ENCODE peak calls at places on chromosomes 6 and 20, in nine cellular contexts. U is RWPE2, S is tibial artery, C is sigmoid colon, K is dorsolateral prefrontal cortex, R is adipocyte, L is GM23338, M is fibroblast of lung, F is upper lobe of right lung. X is an unnamed sample.

GRCh38 chr20:63089051-63089907 is 82.5 kb upstream of the BHLHE23 start:
- DNase-seq in L (no peak), U (peak; percentile 78), M (no peak), R (no peak), K (peak; percentile 32), C (peak; percentile 50), F (peak; percentile 55), S (no peak), X (peak; percentile 10)

GRCh38 chr6:70282906-70283461 is 19.9 kb downstream of the COL9A1 start:
- DNase-seq in K (no peak), F (no peak), U (no peak), C (no peak), M (no peak), L (peak; percentile 84), S (no peak), R (no peak), X (no peak)

GRCh38 chr6:159655409-159655988 is 37.5 kb downstream of the SOD2 start:
- DNase-seq in C (no peak), F (no peak), K (no peak), R (no peak), L (peak; percentile 17), U (no peak), S (no peak), M (no peak), X (no peak)

GRCh38 chr6:154086510-154086909 is 47.5 kb downstream of the OPRM1 start:
- DNase-seq in U (no peak), L (no peak), C (no peak), M (no peak), S (no peak), K (no peak), F (no peak), R (no peak), X (no peak)

GRCh38 chr6:141261672-141262060 is 871.1 kb upstream of the GJE1 start:
- DNase-seq in R (no peak), K (no peak), F (no peak), C (no peak), L (no peak), M (no peak), S (no peak), U (no peak), X (no peak)

GRCh38 chr6:84356907-84357306 is 129.5 kb upstream of the CEP162 start:
- DNase-seq in M (no peak), L (no peak), F (no peak), S (no peak), U (no peak), K (no peak), C (no peak), R (no peak), X (no peak)

GRCh38 chr20:60053125-60053812 is 95.0 kb downstream of the CDH26 start:
- DNase-seq in F (no peak), R (no peak), L (no peak), S (no peak), M (no peak), U (peak; percentile 55), K (no peak), C (no peak), X (no peak)

GRCh38 chr20:53040678-53041674 is 68.8 kb downstream of the TSHZ2 start:
- DNase-seq in S (peak; percentile 52), K (no peak), U (peak; percentile 77), M (peak; percentile 81), C (peak; percentile 74), F (no peak), R (no peak), L (no peak), X (peak; percentile 62)

GRCh38 chr6:404685-405423 is 13.3 kb downstream of the IRF4 start:
- DNase-seq in L (no peak), M (no peak), F (no peak), C (no peak), U (no peak), R (no peak), S (no peak), K (no peak), X (no peak)

GRCh38 chr6:408599-409102 is 17.1 kb downstream of the IRF4 start:
- DNase-seq in U (no peak), R (peak; percentile 67), M (peak; percentile 32), S (peak; percentile 42), C (no peak), F (peak; percentile 86), L (peak; percentile 76), K (no peak), X (no peak)

GRCh38 chr6:409370-409972 is 17.9 kb downstream of the IRF4 start:
- DNase-seq in K (no peak), L (no peak), R (no peak), C (no peak), F (no peak), M (no peak), S (no peak), U (no peak), X (no peak)

GRCh38 chr6:410555-411395 is 19.2 kb downstream of the IRF4 start:
- DNase-seq in C (no peak), M (no peak), F (peak; percentile 84), R (no peak), S (no peak), L (no peak), U (no peak), K (no peak), X (no peak)

GRCh38 chr6:408148-408547 is 16.6 kb downstream of the IRF4 start:
- DNase-seq in C (no peak), U (no peak), R (no peak), S (no peak), K (no peak), L (no peak), F (no peak), M (no peak), X (no peak)
- H3K4me3 ChIP-seq in C (no peak overlapping the region), U (no peak overlapping the region), R (no peak overlapping the region), S (no peak overlapping the region), K (no peak overlapping the region), L (no peak overlapping the region), F (no peak overlapping the region), M (no peak overlapping the region), X (no peak overlapping the region)

DNA sequence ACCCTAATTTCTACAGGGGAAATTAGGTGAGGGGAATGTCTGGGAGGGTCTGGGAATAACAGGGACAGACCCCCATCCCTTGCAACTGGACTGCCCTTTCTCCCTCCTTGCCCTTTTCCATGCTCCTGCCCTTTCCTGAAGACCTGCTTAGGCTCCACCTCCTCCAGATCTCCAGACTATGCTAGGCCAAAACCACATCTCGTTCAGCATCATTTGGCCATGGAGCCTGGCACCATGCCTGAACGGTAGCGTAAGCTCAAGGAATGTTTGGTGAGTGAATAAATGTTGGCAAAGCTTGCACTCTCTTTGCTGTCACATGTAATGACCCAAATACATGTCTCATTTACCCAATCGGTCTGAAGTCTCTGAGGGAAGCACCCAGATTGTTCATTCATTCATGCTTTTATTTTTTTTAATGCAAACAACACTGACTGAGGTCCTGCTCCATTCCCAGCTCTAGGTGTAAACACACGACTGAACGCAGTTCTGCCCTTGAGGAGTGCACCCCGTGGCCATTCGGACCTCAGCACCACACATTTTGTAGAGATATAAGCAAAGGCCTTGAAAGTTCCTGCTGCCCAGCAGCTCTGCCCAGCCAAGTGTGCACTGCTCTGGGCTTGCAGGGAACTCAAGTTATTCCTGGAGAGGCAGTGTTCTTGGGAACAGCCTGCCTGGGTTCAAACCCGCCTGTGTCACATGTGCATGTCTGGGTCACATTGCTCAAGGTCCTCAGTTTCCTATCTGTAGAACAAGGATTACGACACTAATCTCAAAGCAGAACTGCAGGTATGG is 1.1 kb upstream of the GRM4 start:
- DNase-seq in F (peak; percentile 32), L (no peak), R (no peak), M (peak; percentile 73), K (no peak), S (no peak), C (peak; percentile 21), U (peak; percentile 32), X (no peak)
- H3K27me3 ChIP-seq in F (peaks cover 59% of the 10 kb centered on the region), L (peaks cover 63% of the 10 kb centered on the region), R (peaks cover 65% of the 10 kb centered on the region), M (peaks cover 48% of the 10 kb centered on the region), K (peaks cover 54% of the 10 kb centered on the region), S (peaks cover 90% of the 10 kb centered on the region), C (peaks cover 38% of the 10 kb centered on the region), U (peaks cover 25% of the 10 kb centered on the region), X (peaks cover 16% of the 10 kb centered on the region)

GRCh38 chr6:4010035-4010434 is 68.9 kb downstream of the FAM217A start:
- DNase-seq in K (no peak), U (no peak), F (no peak), L (no peak), C (no peak), S (no peak), M (no peak), R (no peak), X (no peak)

GRCh38 chr6:4010682-4011081 is 68.3 kb downstream of the FAM217A start:
- DNase-seq in R (no peak), K (no peak), F (no peak), M (no peak), U (no peak), C (no peak), L (no peak), S (no peak), X (no peak)

GRCh38 chr6:4009486-4009885 is 69.5 kb downstream of the FAM217A start:
- DNase-seq in U (no peak), F (no peak), R (no peak), C (no peak), M (no peak), K (no peak), S (no peak), L (no peak), X (no peak)

GRCh38 chr6:4004249-4004648 is 74.7 kb downstream of the FAM217A start:
- DNase-seq in F (no peak), U (no peak), L (no peak), M (no peak), K (no peak), R (no peak), C (no peak), S (no peak), X (no peak)

DNA sequence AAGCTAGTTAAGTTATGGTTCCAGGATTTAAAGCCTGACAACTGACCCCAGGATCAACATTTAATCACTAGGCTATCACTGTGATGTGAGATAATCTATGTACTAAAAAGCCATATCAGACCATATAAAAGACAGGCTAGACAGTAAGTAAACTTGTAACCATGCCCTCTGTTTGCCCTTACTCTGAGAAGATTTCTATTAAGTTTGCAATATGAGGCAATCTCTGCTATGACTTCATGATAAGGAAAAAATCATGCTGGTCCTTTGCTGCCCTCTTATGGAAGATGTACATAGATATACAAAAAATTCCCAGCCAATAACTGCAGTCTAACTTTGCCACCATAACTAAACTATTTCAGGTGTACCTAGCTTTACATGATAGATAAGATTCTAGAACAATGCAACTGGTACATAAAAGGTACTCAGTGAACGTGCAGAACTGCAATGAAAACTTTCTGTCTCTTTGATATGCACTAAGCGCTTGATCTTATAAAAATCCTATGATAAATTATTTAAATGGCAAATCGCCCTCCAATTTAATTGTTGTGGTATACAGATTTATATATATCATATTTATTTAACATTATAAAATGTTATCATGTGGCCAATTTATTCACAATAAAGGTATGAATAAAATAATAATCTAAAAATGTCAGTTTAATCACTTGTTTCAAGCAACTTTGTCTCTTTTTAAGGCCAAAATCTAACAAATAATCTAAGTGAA is 70.5 kb downstream of the FAM217A start:
- DNase-seq in K (no peak), U (no peak), C (no peak), R (peak; percentile 98), S (no peak), F (no peak), M (peak; percentile 83), L (peak; percentile 35), X (no peak)
- H3K4me3 ChIP-seq in K (no peak overlapping the region), U (no peak overlapping the region), C (no peak overlapping the region), R (no peak overlapping the region), S (no peak overlapping the region), F (no peak overlapping the region), M (no peak overlapping the region), L (no peak overlapping the region), X (no peak overlapping the region)

GRCh38 chr20:3661836-3662665 is 1.1 kb downstream of the GFRA4 start:
- DNase-seq in S (peak; percentile 14), M (no peak), U (no peak), K (peak; percentile 28), R (no peak), L (no peak), C (peak; percentile 61), F (peak; percentile 49), X (no peak)

GRCh38 chr20:3663858-3664257 is 659 bp upstream of the GFRA4 start:
- DNase-seq in F (no peak), K (no peak), M (no peak), U (no peak), R (no peak), L (no peak), S (no peak), C (no peak), X (no peak)

GRCh38 chr20:3660262-3661059 is 2.7 kb downstream of the GFRA4 start:
- DNase-seq in M (no peak), L (peak; percentile 33), U (no peak), R (no peak), K (peak; percentile 38), S (peak; percentile 8), C (peak; percentile 48), F (peak; percentile 54), X (no peak)

GRCh38 chr20:3661060-3661820 is 2.0 kb downstream of the GFRA4 start:
- DNase-seq in K (peak; percentile 25), L (peak; percentile 62), M (no peak), U (no peak), C (peak; percentile 52), S (peak; percentile 13), F (peak; percentile 61), R (peak; percentile 14), X (no peak)

GRCh38 chr20:3663031-3663701 is at the start of gene GFRA4:
- DNase-seq in C (peak; percentile 60), K (peak; percentile 33), U (peak; percentile 63), R (no peak), M (no peak), S (peak; percentile 15), L (peak; percentile 77), F (peak; percentile 57), X (no peak)
- H3K27me3 ChIP-seq in C (peaks cover 13% of the 10 kb centered on the region), K (peaks cover 29% of the 10 kb centered on the region), U (peaks cover 57% of the 10 kb centered on the region), R (peaks cover 38% of the 10 kb centered on the region), M (peaks cover 27% of the 10 kb centered on the region), S (peaks cover 49% of the 10 kb centered on the region), L (peaks cover 57% of the 10 kb centered on the region), F (peaks cover 41% of the 10 kb centered on the region), X (peaks cover 5% of the 10 kb centered on the region)

X was measured in uterus.